ENCODE peak calls at places on chromosomes 5 and 9, in six cellular contexts. W is choroid plexus epithelial cell, Y is heart right ventricle, O is dorsolateral prefrontal cortex, N is hepatocyte, R is right atrium auricular region. L is an unnamed sample.

GRCh38 chr5:72363146-72363802 is 43.1 kb downstream of the PTCD2 start:
- DNase-seq in W (peak), Y (no peak), O (no peak), N (no peak), R (no peak), L (no peak)

GRCh38 chr5:73540192-73540591 is 25.2 kb downstream of the ANKRA2 start:
- DNase-seq in W (peak), Y (no peak), O (no peak), N (peak), R (no peak), L (no peak)

GRCh38 chr5:132104561-132104960 is 31.0 kb downstream of the CSF2 start:
- DNase-seq in W (no peak), Y (no peak), O (no peak), N (no peak), R (no peak), L (no peak)

GRCh38 chr5:160342413-160342941 is 27.9 kb downstream of the C1QTNF2 start:
- DNase-seq in W (peak), Y (no peak), O (no peak), N (no peak), R (no peak), L (no peak)

GRCh38 chr5:9437741-9438240 is 108.1 kb downstream of the SEMA5A start:
- DNase-seq in W (peak), Y (no peak), O (no peak), N (no peak), R (no peak), L (no peak)

GRCh38 chr5:168726342-168726741 is 147.2 kb upstream of the PANK3 start:
- DNase-seq in W (no peak), Y (no peak), O (no peak), N (no peak), R (no peak), L (no peak)

GRCh38 chr9:120724757-120725156 is 10.5 kb upstream of the MEGF9 start:
- DNase-seq in W (no peak), Y (no peak), O (no peak), N (no peak), R (no peak), L (no peak)

GRCh38 chr9:69157751-69158466 is 16.2 kb upstream of the TJP2 start:
- DNase-seq in W (peak), Y (no peak), O (no peak), N (no peak), R (no peak), L (no peak)

GRCh38 chr5:6475626-6476312 is 27.1 kb downstream of the UBE2QL1 start:
- DNase-seq in W (no peak), Y (no peak), O (no peak), N (no peak), R (no peak), L (no peak)

GRCh38 chr9:14179449-14179848 is 134.5 kb downstream of the NFIB start:
- DNase-seq in W (no peak), Y (no peak), O (no peak), N (no peak), R (no peak), L (no peak)

GRCh38 chr5:168712280-168712924 is 133.2 kb upstream of the PANK3 start:
- DNase-seq in W (peak), Y (peak), O (no peak), N (peak), R (peak), L (no peak)

GRCh38 chr5:75536694-75537360 is 25.1 kb downstream of the POLK start:
- DNase-seq in W (peak), Y (no peak), O (no peak), N (no peak), R (no peak), L (no peak)

GRCh38 chr5:140672455-140673186 is 755 bp downstream of the DND1 start:
- DNase-seq in W (peak), Y (peak), O (no peak), N (peak), R (no peak), L (no peak)

GRCh38 chr5:154470949-154471870 is 6.8 kb downstream of the HAND1 start:
- DNase-seq in W (no peak), Y (no peak), O (no peak), N (no peak), R (no peak), L (no peak)

GRCh38 chr5:37891832-37892231 is 52.0 kb upstream of the GDNF start:
- DNase-seq in W (no peak), Y (no peak), O (no peak), N (no peak), R (no peak), L (no peak)

GRCh38 chr5:64746446-64746845 is 22.0 kb downstream of the SREK1IP1 start:
- DNase-seq in W (no peak), Y (no peak), O (no peak), N (no peak), R (no peak), L (no peak)

GRCh38 chr9:109574061-109574882 is 76.2 kb upstream of the PTPN3 start:
- DNase-seq in W (peak), Y (peak), O (no peak), N (peak), R (no peak), L (no peak)

GRCh38 chr5:28708472-28708871 is 1670.1 kb upstream of the CDH9 start:
- DNase-seq in W (no peak), Y (no peak), O (no peak), N (no peak), R (no peak), L (no peak)

GRCh38 chr5:52999357-52999949 is 10.3 kb downstream of the ITGA2 start:
- DNase-seq in W (peak), Y (no peak), O (no peak), N (no peak), R (no peak), L (no peak)

GRCh38 chr5:154755361-154756202 is at the start of gene LARP1:
- DNase-seq in W (peak), Y (peak), O (no peak), N (peak), R (no peak), L (no peak)

GRCh38 chr5:125409101-125409495 is 662.7 kb upstream of the ZNF608 start:
- DNase-seq in W (peak), Y (no peak), O (no peak), N (no peak), R (no peak), L (no peak)

GRCh38 chr5:74232281-74232680 is 408.2 kb downstream of the ENC1 start:
- DNase-seq in W (peak), Y (no peak), O (no peak), N (no peak), R (no peak), L (no peak)

GRCh38 chr5:129228577-129228976 is 134.0 kb downstream of the ISOC1 start:
- DNase-seq in W (no peak), Y (no peak), O (no peak), N (no peak), R (no peak), L (no peak)

GRCh38 chr5:117010574-117010973 is 436.0 kb upstream of the SEMA6A start:
- DNase-seq in W (no peak), Y (no peak), O (no peak), N (no peak), R (no peak), L (no peak)

GRCh38 chr5:143290115-143290514 is 113.4 kb downstream of the NR3C1 start:
- DNase-seq in W (no peak), Y (no peak), O (no peak), N (no peak), R (no peak), L (no peak)

GRCh38 chr9:16985559-16986348 is 115.3 kb upstream of the BNC2 start:
- DNase-seq in W (peak), Y (peak), O (no peak), N (no peak), R (peak), L (no peak)

GRCh38 chr5:109705596-109705995 is 15.9 kb downstream of the MAN2A1 start:
- DNase-seq in W (peak), Y (no peak), O (no peak), N (no peak), R (no peak), L (no peak)

GRCh38 chr5:95352686-95353085 is 38.5 kb upstream of the FAM81B start:
- DNase-seq in W (no peak), Y (no peak), O (no peak), N (no peak), R (no peak), L (no peak)

GRCh38 chr9:129262261-129262660 is 84.2 kb upstream of the IER5L start:
- DNase-seq in W (no peak), Y (no peak), O (no peak), N (no peak), R (no peak), L (no peak)

GRCh38 chr9:95025213-95026170 is 292.0 kb downstream of the FANCC start:
- DNase-seq in W (peak), Y (peak), O (peak), N (peak), R (peak), L (no peak)
- TF ChIP-seq CTCF in W (peak), Y (peak), O (no peak), N (peak), R (no peak), L (no peak)

GRCh38 chr9:130327070-130327780 is 61.7 kb downstream of the HMCN2 start:
- DNase-seq in W (no peak), Y (no peak), O (no peak), N (no peak), R (no peak), L (no peak)
- TF ChIP-seq CTCF in W (peak), Y (no peak), O (no peak), N (peak), R (no peak), L (no peak)

GRCh38 chr9:80147866-80148265 is 576.1 kb downstream of the TLE4 start:
- DNase-seq in W (no peak), Y (no peak), O (no peak), N (no peak), R (no peak), L (no peak)

GRCh38 chr9:80143899-80144298 is 572.1 kb downstream of the TLE4 start:
- DNase-seq in W (no peak), Y (no peak), O (no peak), N (no peak), R (no peak), L (no peak)

GRCh38 chr9:80144856-80145255 is 573.1 kb downstream of the TLE4 start:
- DNase-seq in W (no peak), Y (no peak), O (no peak), N (no peak), R (no peak), L (no peak)

GRCh38 chr9:80146466-80146865 is 574.7 kb downstream of the TLE4 start:
- DNase-seq in W (peak), Y (no peak), O (no peak), N (no peak), R (no peak), L (no peak)
- TF ChIP-seq CTCF in W (peak), Y (no peak), O (no peak), N (peak), R (no peak), L (no peak)

GRCh38 chr5:176361437-176362097 is at the start of gene KIAA1191:
- DNase-seq in W (peak), Y (peak), O (peak), N (peak), R (peak), L (peak)
- TF ChIP-seq CTCF in W (peak), Y (peak), O (peak), N (peak), R (no peak), L (no peak)

GRCh38 chr9:124479947-124480620 is 27.1 kb downstream of the NR5A1 start:
- DNase-seq in W (no peak), Y (no peak), O (no peak), N (no peak), R (no peak), L (no peak)

GRCh38 chr9:124481115-124481514 is 26.1 kb downstream of the NR5A1 start:
- DNase-seq in W (no peak), Y (no peak), O (no peak), N (no peak), R (no peak), L (no peak)

GRCh38 chr9:124482431-124483031 is 24.7 kb downstream of the NR5A1 start:
- DNase-seq in W (no peak), Y (no peak), O (no peak), N (no peak), R (no peak), L (no peak)

GRCh38 chr9:124479371-124479770 is 27.8 kb downstream of the NR5A1 start:
- DNase-seq in W (no peak), Y (no peak), O (no peak), N (no peak), R (no peak), L (no peak)

GRCh38 chr9:124480621-124480981 is 26.6 kb downstream of the NR5A1 start:
- DNase-seq in W (peak), Y (no peak), O (no peak), N (peak), R (no peak), L (no peak)
- TF ChIP-seq CTCF in W (peak), Y (peak), O (no peak), N (peak), R (no peak), L (no peak)

GRCh38 chr9:108125541-108125940 is 636.0 kb upstream of the KLF4 start:
- DNase-seq in W (no peak), Y (no peak), O (no peak), N (no peak), R (no peak), L (no peak)
- TF ChIP-seq CTCF in W (peak), Y (no peak), O (peak), N (no peak), R (no peak), L (no peak)

DNA sequence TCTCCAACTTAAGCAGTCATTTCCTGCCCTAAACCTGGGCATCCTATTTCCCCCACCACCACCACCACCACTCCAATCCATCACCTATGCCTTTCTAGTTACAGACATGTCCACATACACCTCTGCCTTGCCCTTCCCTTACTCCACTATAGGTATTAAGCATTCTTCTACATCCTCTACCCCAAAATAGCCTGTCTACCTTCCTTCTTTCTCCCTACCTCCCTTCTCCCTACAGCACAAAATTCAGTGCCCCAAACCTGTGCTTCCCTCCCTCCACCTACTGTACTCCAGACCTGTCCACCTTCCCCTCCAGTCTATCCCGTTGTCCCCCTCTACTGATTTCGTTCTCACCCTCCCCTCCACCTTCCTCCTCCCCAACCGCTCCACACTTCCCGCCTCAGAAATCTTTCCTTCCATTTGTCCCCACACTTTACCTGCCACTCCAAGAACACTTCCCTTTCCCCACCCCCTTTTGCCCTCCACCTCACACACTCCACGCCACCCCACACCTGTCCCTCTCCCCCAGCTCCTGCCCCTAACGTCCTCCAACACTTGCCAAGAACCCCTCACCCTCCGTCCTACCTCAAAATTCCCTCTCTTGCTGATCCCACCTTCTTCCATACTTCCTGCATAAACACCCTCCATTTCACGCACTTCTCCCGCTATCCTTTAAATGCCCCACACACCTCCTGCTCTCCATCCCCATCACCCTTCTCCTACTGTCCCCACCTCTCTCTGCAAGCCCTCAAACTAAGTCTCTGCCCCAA is 1.5 kb downstream of the STRBP start:
- DNase-seq in W (no peak), Y (no peak), O (no peak), N (no peak), R (no peak), L (no peak)
- TF ChIP-seq CTCF in W (no peak), Y (no peak), O (no peak), N (no peak), R (no peak), L (no peak)

GRCh38 chr9:134366223-134367031 is 40.2 kb downstream of the RXRA start:
- DNase-seq in W (peak), Y (peak), O (peak), N (peak), R (peak), L (peak)

GRCh38 chr9:134365115-134365596 is 38.9 kb downstream of the RXRA start:
- DNase-seq in W (no peak), Y (no peak), O (no peak), N (no peak), R (no peak), L (no peak)

GRCh38 chr9:134364391-134365114 is 38.3 kb downstream of the RXRA start:
- DNase-seq in W (no peak), Y (no peak), O (no peak), N (peak), R (no peak), L (no peak)

GRCh38 chr9:134367061-134367460 is 40.8 kb downstream of the RXRA start:
- DNase-seq in W (no peak), Y (no peak), O (no peak), N (no peak), R (no peak), L (no peak)

DNA sequence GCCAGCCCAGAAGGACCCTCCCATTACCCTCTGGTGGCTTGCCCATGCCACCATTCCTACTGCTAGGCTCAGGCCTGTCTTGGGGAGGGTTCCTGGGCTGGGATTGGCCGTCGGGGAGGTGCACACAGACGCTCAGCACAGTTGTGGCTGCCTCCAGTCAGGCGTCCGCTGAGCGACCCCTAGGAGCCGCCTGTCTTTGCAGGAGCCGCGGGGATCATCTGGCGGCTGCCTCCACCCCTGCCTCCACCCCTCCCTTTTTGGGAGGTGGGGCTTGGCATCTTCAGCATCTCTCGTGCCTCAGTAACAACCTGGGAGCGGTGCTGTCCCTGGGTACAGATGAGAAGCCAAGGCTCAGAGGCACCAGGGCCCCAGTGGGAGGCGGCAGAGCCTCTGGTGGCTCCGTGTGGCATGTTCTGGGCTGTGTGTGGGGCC is 39.6 kb downstream of the RXRA start:
- DNase-seq in W (peak), Y (peak), O (no peak), N (peak), R (peak), L (no peak)
- TF ChIP-seq CTCF in W (no peak), Y (peak), O (no peak), N (no peak), R (no peak), L (no peak)

DNA sequence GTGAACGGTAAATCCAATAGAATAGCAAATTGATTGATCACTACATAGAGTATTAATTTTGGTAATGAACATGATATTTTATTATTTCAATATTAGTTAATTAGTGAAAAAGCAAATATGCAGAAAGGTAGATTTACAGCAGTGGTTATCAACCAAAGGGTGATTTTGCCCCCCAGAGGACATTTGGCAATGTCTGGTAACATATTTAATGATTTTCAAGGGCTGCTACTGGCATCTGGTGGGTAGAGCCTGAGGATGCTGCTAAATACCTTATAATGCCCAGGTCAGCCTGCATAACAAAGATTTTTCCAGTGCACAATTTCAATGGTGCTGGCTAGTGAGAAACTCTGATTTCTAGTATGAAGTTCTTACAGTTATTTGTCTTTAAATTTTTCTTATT is 1313.7 kb downstream of the PTPRD start:
- DNase-seq in W (no peak), Y (no peak), O (no peak), N (no peak), R (no peak), L (no peak)
- TF ChIP-seq CTCF in W (no peak), Y (no peak), O (no peak), N (no peak), R (no peak), L (no peak)

DNA sequence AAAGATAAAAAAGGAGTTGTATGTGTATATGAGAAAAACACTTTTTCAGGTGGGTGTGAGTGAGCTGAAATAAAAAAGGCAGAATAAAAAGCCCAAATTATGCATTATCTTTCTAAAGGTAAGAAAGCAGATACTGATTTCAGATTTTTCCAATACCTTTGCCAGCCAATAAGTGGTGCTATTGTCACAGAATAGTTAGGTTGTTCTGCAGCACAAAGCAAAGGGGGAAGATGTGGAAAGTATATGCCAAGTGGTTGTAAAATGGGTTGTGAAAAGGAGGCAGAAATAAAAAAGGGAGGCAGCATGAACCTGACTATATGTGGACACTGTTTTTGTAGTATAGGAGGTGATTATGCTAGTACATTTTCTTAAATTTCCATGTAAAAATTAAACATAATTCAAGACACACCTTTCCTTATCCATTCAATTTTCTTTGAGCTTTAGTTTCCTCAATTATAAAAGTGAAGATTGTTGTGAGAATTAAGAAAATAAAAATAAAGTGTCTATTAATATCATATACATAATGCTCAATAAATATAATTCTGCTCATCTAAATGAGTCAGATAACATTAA is 106.7 kb downstream of the SMIM15 start:
- DNase-seq in W (peak), Y (no peak), O (no peak), N (peak), R (no peak), L (no peak)
- TF ChIP-seq CTCF in W (peak), Y (peak), O (peak), N (peak), R (peak), L (no peak)

L was measured in omental fat pad.